ENCODE peak calls at places on chromosomes 4 and X, in four cellular contexts. M is B cell, B is lung, E is breast epithelium. N is an unnamed sample.

GRCh38 chrX:22063284-22063683 is 31.2 kb downstream of the PHEX start:
- DNase-seq in M (peak), B (no peak), E (no peak), N (no peak)

GRCh38 chr4:132596186-132596585 is 552.9 kb upstream of the PCDH10 start:
- DNase-seq in M (no peak), B (no peak), E (no peak), N (no peak)

GRCh38 chrX:136692271-136692670 is 44.3 kb downstream of the CD40LG start:
- DNase-seq in M (no peak), B (no peak), E (no peak), N (no peak)

GRCh38 chr4:173360587-173361221 is 10.1 kb upstream of the SAP30 start:
- DNase-seq in M (no peak), B (no peak), E (no peak), N (peak)

GRCh38 chr4:61580721-61581377 is 380.7 kb downstream of the ADGRL3 start:
- DNase-seq in M (no peak), B (no peak), E (no peak), N (no peak)

GRCh38 chrX:38175140-38175539 is 45.5 kb downstream of the SRPX start:
- DNase-seq in M (no peak), B (no peak), E (no peak), N (peak)

GRCh38 chrX:100819534-100819836 is 706 bp upstream of the CSTF2 start:
- DNase-seq in M (no peak), B (no peak), E (no peak), N (no peak)

GRCh38 chrX:2478546-2479419 is 22.0 kb downstream of the DHRSX start:
- DNase-seq in M (no peak), B (no peak), E (no peak), N (no peak)

GRCh38 chr4:110632506-110633357 is 9.9 kb upstream of the PITX2 start:
- DNase-seq in M (no peak), B (no peak), E (no peak), N (no peak)

GRCh38 chr4:26263165-26263564 is 57.6 kb upstream of the RBPJ start:
- DNase-seq in M (no peak), B (no peak), E (no peak), N (no peak)

GRCh38 chr4:18815779-18816173 is 794.2 kb upstream of the LCORL start:
- DNase-seq in M (no peak), B (no peak), E (no peak), N (no peak)

GRCh38 chrX:38458071-38458470 is 103.3 kb upstream of the TSPAN7 start:
- DNase-seq in M (no peak), B (no peak), E (no peak), N (no peak)

GRCh38 chrX:15493118-15494082 is at the start of gene PIR:
- DNase-seq in M (no peak), B (peak), E (peak), N (peak)
- TF ChIP-seq CTCF in M (no peak), B (no peak), E (peak), N (peak)

GRCh38 chrX:40471965-40472648 is 108.7 kb upstream of the ATP6AP2 start:
- DNase-seq in M (peak), B (peak), E (peak), N (peak)
- TF ChIP-seq CTCF in M (peak), B (no peak), E (peak), N (no peak)

GRCh38 chr4:167290684-167291083 is 56.4 kb upstream of the SPOCK3 start:
- DNase-seq in M (no peak), B (no peak), E (no peak), N (no peak)
- TF ChIP-seq CTCF in M (no peak), B (peak), E (peak), N (peak)

DNA sequence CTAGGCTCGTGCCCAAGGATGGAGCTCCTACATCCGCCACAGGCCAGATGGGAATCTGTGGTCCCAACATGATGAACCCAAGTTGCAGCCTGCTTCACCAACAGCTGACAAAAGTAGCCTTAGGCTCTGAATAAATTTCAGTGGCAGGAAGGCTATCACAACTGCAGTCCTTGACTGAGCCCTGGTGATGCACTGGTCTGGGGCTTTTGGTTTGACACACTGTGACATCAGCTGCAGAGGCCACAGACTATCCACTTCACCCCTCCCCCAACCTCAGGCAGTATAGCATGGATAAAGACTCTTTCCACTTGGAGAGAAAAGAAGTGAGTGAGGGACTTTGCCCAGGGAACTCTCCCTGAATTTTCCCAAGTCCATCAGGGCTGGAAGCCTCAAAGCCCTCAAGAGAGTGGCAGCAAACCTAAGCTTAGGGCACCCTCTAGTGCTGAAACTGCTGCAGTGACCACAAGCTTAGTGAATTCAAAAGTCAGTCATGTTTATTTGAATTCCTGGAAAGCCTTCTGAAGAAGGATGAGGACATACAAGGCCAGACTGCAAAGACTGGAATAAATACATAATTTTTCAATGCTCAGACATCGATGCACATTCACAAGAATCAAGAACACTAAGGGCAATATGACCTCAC is 135.0 kb upstream of the TENT5D start:
- DNase-seq in M (no peak), B (no peak), E (no peak), N (peak)
- TF ChIP-seq CTCF in M (no peak), B (no peak), E (no peak), N (peak)